ENCODE peak calls at places on chromosomes 1 and 21, in four cellular contexts. H, B, M and N are unnamed samples.

GRCh38 chr1:212121772-212122171 is 86.2 kb downstream of the DTL start:
- DNase-seq in H (no peak), M (no peak), B (no peak), N (no peak)

GRCh38 chr1:67746299-67746698 is 61.3 kb downstream of the GADD45A start:
- DNase-seq in M (no peak), B (no peak), H (no peak), N (no peak)

GRCh38 chr1:151340870-151341754 is 5.9 kb downstream of the RFX5 start:
- DNase-seq in H (no peak), B (peak), M (peak), N (no peak)

GRCh38 chr1:42195841-42196240 is 31.3 kb upstream of the GUCA2A start:
- DNase-seq in M (no peak), B (no peak), H (no peak), N (no peak)

GRCh38 chr1:227268943-227269342 is 49.3 kb downstream of the CDC42BPA start:
- DNase-seq in M (no peak), B (no peak), H (no peak), N (no peak)

GRCh38 chr1:87149166-87150065 is 179.3 kb upstream of the LMO4 start:
- DNase-seq in B (peak), H (no peak), M (no peak), N (no peak)

GRCh38 chr1:185788386-185788785 is 54.2 kb downstream of the HMCN1 start:
- DNase-seq in M (no peak), B (no peak), H (no peak), N (no peak)

GRCh38 chr1:155079487-155080249 is 1.0 kb downstream of the EFNA3 start:
- DNase-seq in B (no peak), M (no peak), H (no peak), N (no peak)

GRCh38 chr1:234731371-234732085 is 121.5 kb upstream of the IRF2BP2 start:
- DNase-seq in B (peak), H (no peak), M (peak), N (peak)

GRCh38 chr1:7893529-7894180 is 40.8 kb upstream of the UTS2 start:
- DNase-seq in B (peak), M (no peak), H (peak), N (no peak)

GRCh38 chr1:226362891-226363447 is 44.9 kb downstream of the PARP1 start:
- DNase-seq in H (no peak), M (no peak), B (no peak), N (no peak)

GRCh38 chr1:244796719-244797406 is 38.6 kb upstream of the COX20 start:
- DNase-seq in B (peak), M (peak), H (no peak), N (peak)

GRCh38 chr1:29332204-29332603 is 95.9 kb downstream of the PTPRU start:
- DNase-seq in M (peak), H (no peak), B (peak), N (peak)

GRCh38 chr1:208108646-208109330 is 135.4 kb downstream of the PLXNA2 start:
- DNase-seq in H (no peak), M (no peak), B (no peak), N (no peak)

GRCh38 chr1:30697571-30697970 is 25.8 kb downstream of the MATN1 start:
- DNase-seq in M (no peak), H (no peak), B (no peak), N (no peak)

GRCh38 chr1:983736-984475 is 2.0 kb upstream of the PERM1 start:
- DNase-seq in M (no peak), B (no peak), H (no peak), N (no peak)

GRCh38 chr1:11064942-11065341 is 5.1 kb upstream of the SRM start:
- DNase-seq in H (no peak), B (no peak), M (no peak), N (no peak)

GRCh38 chr21:21163904-21164303 is 165.7 kb downstream of the NCAM2 start:
- DNase-seq in B (peak), M (peak), H (peak), N (no peak)

GRCh38 chr1:116508984-116509980 is 61.5 kb downstream of the CD58 start:
- DNase-seq in B (peak), M (peak), H (no peak), N (no peak)

GRCh38 chr21:35358008-35358407 is 308.9 kb upstream of the RUNX1 start:
- DNase-seq in H (no peak), M (no peak), B (no peak), N (no peak)

GRCh38 chr1:245825128-245825901 is 670.5 kb downstream of the KIF26B start:
- DNase-seq in B (no peak), H (no peak), M (no peak), N (no peak)

GRCh38 chr1:156151093-156151688 is 2.2 kb upstream of the SEMA4A start:
- DNase-seq in B (no peak), M (no peak), H (peak), N (no peak)

GRCh38 chr1:239308701-239309333 is 77.6 kb upstream of the CHRM3 start:
- DNase-seq in B (no peak), H (no peak), M (no peak), N (peak)

GRCh38 chr1:45785583-45785982 is 17.8 kb upstream of the MAST2 start:
- DNase-seq in H (no peak), B (no peak), M (no peak), N (peak)

GRCh38 chr1:215321802-215322201 is 239.3 kb downstream of the KCNK2 start:
- DNase-seq in B (no peak), M (no peak), H (no peak), N (no peak)

GRCh38 chr1:18949689-18950414 is 6.6 kb downstream of the IFFO2 start:
- DNase-seq in M (no peak), H (no peak), B (peak), N (no peak)

GRCh38 chr1:8097077-8097799 is 71.1 kb upstream of the ERRFI1 start:
- DNase-seq in M (peak), B (peak), H (peak), N (no peak)

GRCh38 chr1:53659436-53659835 is 79.5 kb downstream of the GLIS1 start:
- DNase-seq in M (no peak), B (no peak), H (no peak), N (no peak)

GRCh38 chr21:41358193-41359166 is 3.3 kb upstream of the MX2 start:
- DNase-seq in H (no peak), B (no peak), M (no peak), N (no peak)

GRCh38 chr21:41180752-41181151 is 12.8 kb downstream of the BACE2 start:
- DNase-seq in B (no peak), H (no peak), M (no peak), N (no peak)

GRCh38 chr21:42873096-42873495 is 6.2 kb downstream of the WDR4 start:
- DNase-seq in M (no peak), H (no peak), B (no peak), N (no peak)

GRCh38 chr1:59173721-59174120 is 123.2 kb upstream of the FGGY start:
- DNase-seq in B (peak), M (no peak), H (no peak), N (no peak)

GRCh38 chr1:12600880-12601633 is 17.0 kb downstream of the DHRS3 start:
- DNase-seq in M (no peak), B (no peak), H (no peak), N (peak)

GRCh38 chr1:208434008-208434407 is 189.8 kb upstream of the PLXNA2 start:
- DNase-seq in B (no peak), M (no peak), H (no peak), N (no peak)

GRCh38 chr1:175127565-175127964 is 59.9 kb downstream of the TNN start:
- DNase-seq in B (no peak), M (no peak), H (no peak), N (no peak)

GRCh38 chr1:2073382-2074230 is 23.4 kb downstream of the PRKCZ start:
- DNase-seq in H (no peak), B (peak), M (no peak), N (no peak)

GRCh38 chr21:17527240-17527639 is 14.4 kb downstream of the CXADR start:
- DNase-seq in M (no peak), B (peak), H (peak), N (no peak)